ENCODE peak calls at places on chromosomes 11 and 22, in six cellular contexts. A is lung; T is stimulated activated naive B cell treated with anti-CD40 and anti-IgM and Interleukin-4, amounts not matched to agents 10 μg/mL and 1 μg/mL and 100 μg/mL, for 72 hours; G is skeletal muscle cell; R is NCI-H460; M is anterior cingulate cortex. B is an unnamed sample.

GRCh38 chr11:130489716-130490115 is 41.3 kb downstream of the ADAMTS15 start:
- DNase-seq in A (no peak), G (no peak), M (no peak), R (no peak), T (no peak), B (no peak)

GRCh38 chr11:45635907-45636306 is 29.5 kb downstream of the CHST1 start:
- DNase-seq in R (no peak), M (no peak), T (no peak), G (no peak), A (no peak), B (no peak)

GRCh38 chr11:46252373-46252914 is 25.0 kb upstream of the CREB3L1 start:
- DNase-seq in R (no peak), M (no peak), T (no peak), A (no peak), G (no peak), B (no peak)

GRCh38 chr11:6531267-6531752 is 34.2 kb downstream of the DNHD1 start:
- DNase-seq in R (peak; percentile 44), T (no peak), M (peak; percentile 8), G (no peak), A (no peak), B (no peak)

GRCh38 chr22:30902496-30903357 is 65.8 kb downstream of the MORC2 start:
- DNase-seq in R (no peak), T (peak; percentile 29), G (no peak), A (no peak), M (no peak), B (no peak)

GRCh38 chr11:77705195-77705876 is 67.7 kb upstream of the CLNS1A start:
- DNase-seq in R (no peak), T (no peak), M (no peak), A (no peak), G (peak; percentile 11), B (no peak)

GRCh38 chr11:83193315-83194283 is at the start of gene ANKRD42:
- DNase-seq in R (peak; percentile 86), T (peak; percentile 86), M (peak; percentile 88), A (peak; percentile 94), G (peak; percentile 86), B (peak; percentile 94)

GRCh38 chr11:64592656-64593055 is 1.6 kb downstream of the SLC22A12 start:
- DNase-seq in A (no peak), T (no peak), M (no peak), G (no peak), R (no peak), B (no peak)

GRCh38 chr11:108733479-108734116 is 68.7 kb downstream of the DDX10 start:
- DNase-seq in A (no peak), M (no peak), R (no peak), T (peak; percentile 48), G (peak; percentile 43), B (no peak)

GRCh38 chr11:129694538-129694937 is 121.1 kb upstream of the TMEM45B start:
- DNase-seq in G (no peak), T (no peak), M (no peak), A (no peak), R (no peak), B (no peak)

GRCh38 chr11:13767461-13767860 is 99.0 kb downstream of the FAR1 start:
- DNase-seq in T (no peak), G (no peak), R (no peak), A (no peak), M (no peak), B (no peak)

GRCh38 chr11:130763087-130763980 is 152.9 kb downstream of the SNX19 start:
- DNase-seq in R (no peak), G (no peak), A (no peak), M (no peak), T (no peak), B (no peak)

GRCh38 chr11:36292311-36292722 is 3.1 kb upstream of the COMMD9 start:
- DNase-seq in M (no peak), T (peak; percentile 24), R (peak; percentile 51), G (no peak), A (no peak), B (no peak)

GRCh38 chr11:130420478-130421198 is 7.8 kb downstream of the ADAMTS8 start:
- DNase-seq in T (no peak), G (no peak), R (no peak), M (no peak), A (peak; percentile 55), B (no peak)

GRCh38 chr11:95230054-95231034 is 658 bp downstream of the SESN3 start:
- DNase-seq in R (no peak), T (peak; percentile 7), M (no peak), G (no peak), A (peak; percentile 30), B (peak; percentile 12)

GRCh38 chr11:132126973-132127900 is 756.8 kb downstream of the NTM start:
- DNase-seq in G (peak; percentile 67), R (peak; percentile 7), M (peak; percentile 41), T (no peak), A (peak; percentile 63), B (peak; percentile 69)

GRCh38 chr11:86069408-86070086 is 663 bp upstream of the PICALM start:
- DNase-seq in T (peak; percentile 65), A (peak; percentile 51), G (peak; percentile 87), R (peak; percentile 71), M (no peak), B (no peak)

GRCh38 chr22:35352214-35353111 is 28.4 kb upstream of the HMOX1 start:
- DNase-seq in T (peak; percentile 91), A (peak; percentile 62), M (no peak), G (no peak), R (no peak), B (peak; percentile 53)

GRCh38 chr11:62974848-62975522 is 9.8 kb downstream of the SLC22A6 start:
- DNase-seq in A (no peak), M (no peak), R (peak; percentile 14), T (peak; percentile 2), G (no peak), B (no peak)

GRCh38 chr11:128701086-128701485 is 7.2 kb downstream of the FLI1 start:
- DNase-seq in G (no peak), A (no peak), R (no peak), T (no peak), M (no peak), B (no peak)

GRCh38 chr11:132158696-132159095 is 788.3 kb downstream of the NTM start:
- DNase-seq in R (no peak), A (no peak), G (no peak), T (no peak), M (no peak), B (no peak)